ENCODE peak calls at places on chromosomes 6 and 20, in five cellular contexts. One of them, this sample, is unnamed. For H3K36me3, the result is how much of the 10 kb centered on the place peaks cover.

GRCh38 chr6:147784371-147784770 is 275.9 kb downstream of the SAMD5 start:
- DNase-seq in thoracic aorta: no peak
- DNase-seq in heart right ventricle: no peak
- DNase-seq in left ventricle myocardium inferior: no peak
- DNase-seq in heart left ventricle: no peak
- DNase-seq in this sample: no peak

GRCh38 chr20:10868299-10868698 is 194.5 kb upstream of the JAG1 start:
- DNase-seq in left ventricle myocardium inferior: no peak
- DNase-seq in heart left ventricle: no peak
- DNase-seq in thoracic aorta: no peak
- DNase-seq in heart right ventricle: no peak
- DNase-seq in this sample: no peak

GRCh38 chr6:140174509-140174908 is 800.1 kb upstream of the CITED2 start:
- DNase-seq in heart right ventricle: no peak
- DNase-seq in thoracic aorta: no peak
- DNase-seq in left ventricle myocardium inferior: no peak
- DNase-seq in heart left ventricle: no peak
- DNase-seq in this sample: no peak

GRCh38 chr6:83893024-83893423 is 33.5 kb downstream of the CYB5R4 start:
- DNase-seq in left ventricle myocardium inferior: no peak
- DNase-seq in heart left ventricle: no peak
- DNase-seq in heart right ventricle: no peak
- DNase-seq in thoracic aorta: no peak
- DNase-seq in this sample: no peak

GRCh38 chr6:121105461-121105860 is 228.8 kb downstream of the TBC1D32 start:
- DNase-seq in heart right ventricle: no peak
- DNase-seq in thoracic aorta: no peak
- DNase-seq in heart left ventricle: no peak
- DNase-seq in left ventricle myocardium inferior: no peak
- DNase-seq in this sample: no peak

GRCh38 chr20:63979549-63980316 is at the start of gene SAMD10:
- DNase-seq in left ventricle myocardium inferior: no peak
- DNase-seq in heart left ventricle: peak
- DNase-seq in heart right ventricle: peak
- DNase-seq in thoracic aorta: no peak
- DNase-seq in this sample: no peak

GRCh38 chr6:7827142-7827541 is 83.4 kb downstream of the TXNDC5 start:
- DNase-seq in thoracic aorta: no peak
- DNase-seq in left ventricle myocardium inferior: no peak
- DNase-seq in heart right ventricle: no peak
- DNase-seq in heart left ventricle: no peak
- DNase-seq in this sample: no peak

GRCh38 chr20:31675828-31676533 is 38.3 kb downstream of the COX4I2 start:
- DNase-seq in left ventricle myocardium inferior: no peak
- DNase-seq in thoracic aorta: no peak
- DNase-seq in heart left ventricle: no peak
- DNase-seq in heart right ventricle: peak
- DNase-seq in this sample: peak

GRCh38 chr6:12968290-12968689 is 251.7 kb downstream of the PHACTR1 start:
- DNase-seq in thoracic aorta: no peak
- DNase-seq in heart left ventricle: no peak
- DNase-seq in left ventricle myocardium inferior: no peak
- DNase-seq in heart right ventricle: no peak
- DNase-seq in this sample: no peak

GRCh38 chr6:136753624-136754023 is 38.7 kb downstream of the MAP3K5 start:
- DNase-seq in thoracic aorta: no peak
- DNase-seq in heart right ventricle: no peak
- DNase-seq in left ventricle myocardium inferior: no peak
- DNase-seq in heart left ventricle: no peak
- DNase-seq in this sample: no peak

GRCh38 chr6:50655848-50656453 is 57.4 kb upstream of the TFAP2D start:
- DNase-seq in thoracic aorta: no peak
- DNase-seq in heart right ventricle: no peak
- DNase-seq in heart left ventricle: no peak
- DNase-seq in left ventricle myocardium inferior: no peak
- DNase-seq in this sample: peak

GRCh38 chr6:34982424-34982852 is 93.4 kb downstream of the ANKS1A start:
- DNase-seq in heart left ventricle: no peak
- DNase-seq in left ventricle myocardium inferior: no peak
- DNase-seq in thoracic aorta: no peak
- DNase-seq in heart right ventricle: no peak
- DNase-seq in this sample: peak

GRCh38 chr6:158869010-158869603 is 49.9 kb upstream of the EZR start:
- DNase-seq in heart left ventricle: no peak
- DNase-seq in thoracic aorta: no peak
- DNase-seq in left ventricle myocardium inferior: no peak
- DNase-seq in heart right ventricle: no peak
- DNase-seq in this sample: no peak

GRCh38 chr20:309841-310644 is 12.7 kb downstream of the ZCCHC3 start:
- DNase-seq in thoracic aorta: peak
- DNase-seq in heart right ventricle: peak
- DNase-seq in left ventricle myocardium inferior: peak
- DNase-seq in heart left ventricle: peak
- DNase-seq in this sample: peak

GRCh38 chr6:23964865-23965264 is 161.2 kb upstream of the NRSN1 start:
- DNase-seq in left ventricle myocardium inferior: no peak
- DNase-seq in heart right ventricle: no peak
- DNase-seq in thoracic aorta: no peak
- DNase-seq in heart left ventricle: no peak
- DNase-seq in this sample: no peak

GRCh38 chr6:22928775-22929174 is 359.4 kb downstream of the HDGFL1 start:
- DNase-seq in left ventricle myocardium inferior: no peak
- DNase-seq in heart left ventricle: no peak
- DNase-seq in heart right ventricle: no peak
- DNase-seq in thoracic aorta: no peak
- DNase-seq in this sample: no peak

GRCh38 chr6:106799008-106799952 is 169.9 kb downstream of the QRSL1 start:
- DNase-seq in heart left ventricle: no peak
- DNase-seq in thoracic aorta: no peak
- DNase-seq in left ventricle myocardium inferior: no peak
- DNase-seq in heart right ventricle: no peak
- DNase-seq in this sample: no peak

GRCh38 chr6:168667428-168667805 is 226.4 kb downstream of the SMOC2 start:
- DNase-seq in heart right ventricle: no peak
- DNase-seq in left ventricle myocardium inferior: no peak
- DNase-seq in thoracic aorta: no peak
- DNase-seq in heart left ventricle: no peak
- DNase-seq in this sample: no peak

GRCh38 chr6:125048274-125048673 is 86.0 kb downstream of the RNF217 start:
- DNase-seq in heart left ventricle: no peak
- DNase-seq in thoracic aorta: no peak
- DNase-seq in left ventricle myocardium inferior: no peak
- DNase-seq in heart right ventricle: no peak
- DNase-seq in this sample: no peak
- H3K36me3 ChIP-seq in heart left ventricle: under half
- H3K36me3 ChIP-seq in thoracic aorta: under half
- H3K36me3 ChIP-seq in left ventricle myocardium inferior: under half
- H3K36me3 ChIP-seq in heart right ventricle: under half
- H3K36me3 ChIP-seq in this sample: under half

DNA sequence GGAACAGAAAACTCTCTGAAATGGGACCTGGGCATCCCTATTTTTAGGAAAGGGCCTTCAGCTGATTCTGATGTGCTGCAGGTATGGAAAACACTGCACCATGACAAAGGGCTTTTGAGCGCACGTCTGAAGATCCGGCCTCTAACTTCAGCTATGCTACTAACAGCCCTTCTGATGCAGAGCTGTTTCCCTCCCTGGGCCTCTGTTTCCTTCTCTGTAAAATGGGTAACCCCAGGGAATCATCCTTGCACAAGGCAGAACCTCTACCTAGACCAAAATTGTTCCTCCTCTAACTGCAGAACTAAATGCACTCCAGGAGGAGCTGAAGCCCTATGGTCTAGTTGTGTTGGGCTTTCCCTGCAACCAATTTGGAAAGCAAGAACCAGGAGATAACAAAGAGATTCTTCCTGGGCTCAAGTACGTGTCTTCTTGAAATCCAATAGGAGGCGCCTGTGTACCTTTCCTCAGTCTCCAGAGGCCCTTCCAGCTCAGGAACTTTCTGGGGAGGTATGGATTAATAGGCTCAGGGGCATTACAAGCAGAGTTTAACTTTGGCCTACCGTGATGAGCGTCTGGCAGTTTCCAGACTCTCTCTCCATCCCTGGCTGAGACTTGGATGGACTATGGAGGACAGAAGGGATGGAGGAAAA is 5.9 kb downstream of the GPX5 start:
- DNase-seq in heart right ventricle: no peak
- DNase-seq in left ventricle myocardium inferior: no peak
- DNase-seq in thoracic aorta: no peak
- DNase-seq in heart left ventricle: no peak
- DNase-seq in this sample: no peak
- TF ChIP-seq CTCF in heart right ventricle: no peak
- TF ChIP-seq CTCF in left ventricle myocardium inferior: no peak
- TF ChIP-seq CTCF in thoracic aorta: no peak
- TF ChIP-seq CTCF in heart left ventricle: no peak
- TF ChIP-seq CTCF in this sample: peak

GRCh38 chr20:49610701-49611538 is 43.0 kb upstream of the PTGIS start:
- DNase-seq in heart right ventricle: peak
- DNase-seq in heart left ventricle: peak
- DNase-seq in left ventricle myocardium inferior: peak
- DNase-seq in thoracic aorta: no peak
- DNase-seq in this sample: peak
- H3K4me3 ChIP-seq in heart right ventricle: no peak
- H3K4me3 ChIP-seq in heart left ventricle: no peak
- H3K4me3 ChIP-seq in left ventricle myocardium inferior: peak
- H3K4me3 ChIP-seq in thoracic aorta: peak
- H3K4me3 ChIP-seq in this sample: peak

DNA sequence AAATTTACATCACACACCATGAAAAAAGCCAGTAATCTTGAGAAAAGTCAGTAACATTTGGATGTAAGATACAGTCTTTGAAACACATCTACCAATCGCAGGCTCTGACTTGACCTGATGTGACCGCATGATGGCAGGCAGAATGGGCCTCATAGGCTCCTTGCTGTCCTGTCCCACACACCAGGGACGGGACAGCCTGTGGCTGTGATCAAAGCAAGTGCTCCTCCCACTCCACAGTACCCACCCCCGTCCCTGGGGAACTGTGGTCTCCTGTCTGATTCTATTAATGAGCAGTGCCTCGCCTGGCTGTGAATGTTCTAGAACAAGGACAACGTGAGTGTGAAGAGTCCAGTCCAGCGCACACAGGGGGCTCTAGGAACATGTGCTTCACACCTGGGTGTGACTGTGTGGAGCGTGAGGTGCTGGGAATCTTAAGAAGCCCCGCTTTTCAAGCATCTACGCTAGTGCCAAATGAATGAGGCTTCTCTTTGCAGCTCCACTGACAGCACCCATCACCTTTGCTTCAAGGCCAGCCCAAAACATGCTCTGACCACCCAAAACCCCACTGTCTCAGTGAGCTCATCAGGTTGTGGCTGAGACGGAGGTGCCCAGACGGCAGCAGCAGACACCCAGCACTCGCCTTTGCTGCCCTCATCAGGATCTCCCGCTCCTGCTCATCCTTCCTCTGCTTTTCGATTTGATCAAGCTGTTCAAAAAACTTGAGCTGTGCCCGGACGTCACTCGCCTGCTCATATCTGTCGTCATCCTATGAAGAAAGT is 67.1 kb downstream of the TAF4 start:
- DNase-seq in left ventricle myocardium inferior: no peak
- DNase-seq in heart left ventricle: no peak
- DNase-seq in heart right ventricle: no peak
- DNase-seq in thoracic aorta: no peak
- DNase-seq in this sample: no peak
- H3K36me3 ChIP-seq in left ventricle myocardium inferior: half or more
- H3K36me3 ChIP-seq in heart left ventricle: half or more
- H3K36me3 ChIP-seq in heart right ventricle: under half
- H3K36me3 ChIP-seq in thoracic aorta: half or more
- H3K36me3 ChIP-seq in this sample: half or more

GRCh38 chr6:166031275-166031674 is 136.4 kb downstream of the TBXT start:
- DNase-seq in heart left ventricle: no peak
- DNase-seq in thoracic aorta: no peak
- DNase-seq in left ventricle myocardium inferior: no peak
- DNase-seq in heart right ventricle: no peak
- DNase-seq in this sample: no peak

GRCh38 chr6:166027761-166028160 is 139.9 kb downstream of the TBXT start:
- DNase-seq in left ventricle myocardium inferior: no peak
- DNase-seq in heart left ventricle: no peak
- DNase-seq in thoracic aorta: no peak
- DNase-seq in heart right ventricle: no peak
- DNase-seq in this sample: no peak

GRCh38 chr6:166029506-166029905 is 138.1 kb downstream of the TBXT start:
- DNase-seq in heart left ventricle: no peak
- DNase-seq in heart right ventricle: no peak
- DNase-seq in thoracic aorta: no peak
- DNase-seq in left ventricle myocardium inferior: no peak
- DNase-seq in this sample: no peak

GRCh38 chr6:166036321-166037105 is 131.1 kb downstream of the TBXT start:
- DNase-seq in thoracic aorta: no peak
- DNase-seq in heart right ventricle: no peak
- DNase-seq in heart left ventricle: no peak
- DNase-seq in left ventricle myocardium inferior: no peak
- DNase-seq in this sample: no peak

GRCh38 chr6:166032366-166033171 is 135.1 kb downstream of the TBXT start:
- DNase-seq in heart right ventricle: peak
- DNase-seq in left ventricle myocardium inferior: peak
- DNase-seq in heart left ventricle: peak
- DNase-seq in thoracic aorta: no peak
- DNase-seq in this sample: no peak
- TF ChIP-seq CTCF in heart right ventricle: no peak
- TF ChIP-seq CTCF in left ventricle myocardium inferior: peak
- TF ChIP-seq CTCF in heart left ventricle: peak
- TF ChIP-seq CTCF in thoracic aorta: no peak
- TF ChIP-seq CTCF in this sample: no peak

GRCh38 chr6:46637933-46638332 is 14.7 kb downstream of the CYP39A1 start:
- DNase-seq in heart right ventricle: no peak
- DNase-seq in heart left ventricle: no peak
- DNase-seq in left ventricle myocardium inferior: no peak
- DNase-seq in thoracic aorta: no peak
- DNase-seq in this sample: no peak
- H3K4me3 ChIP-seq in heart right ventricle: no peak
- H3K4me3 ChIP-seq in heart left ventricle: no peak
- H3K4me3 ChIP-seq in left ventricle myocardium inferior: no peak
- H3K4me3 ChIP-seq in thoracic aorta: no peak
- H3K4me3 ChIP-seq in this sample: no peak

DNA sequence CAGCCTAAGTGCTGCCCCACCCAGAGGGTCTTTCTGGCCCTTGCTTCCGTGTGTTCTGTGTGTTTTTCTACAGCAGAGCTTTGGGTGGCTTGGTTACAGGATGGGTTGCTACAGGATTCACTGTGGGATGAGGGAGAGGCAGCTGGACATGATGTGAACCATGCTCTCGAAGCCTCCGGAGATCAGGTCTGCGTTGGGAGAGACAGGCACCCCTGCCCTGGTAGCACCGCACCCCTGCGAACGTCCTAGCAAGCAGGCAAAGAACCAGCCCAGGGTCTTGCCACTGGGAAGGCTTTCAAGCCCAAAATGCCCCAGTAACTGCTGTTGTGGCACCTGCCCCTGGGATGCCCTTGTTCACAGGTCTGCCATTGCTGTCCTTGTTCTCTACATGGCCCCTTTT is 66.4 kb downstream of the IGF2R start:
- DNase-seq in heart left ventricle: no peak
- DNase-seq in heart right ventricle: no peak
- DNase-seq in thoracic aorta: no peak
- DNase-seq in left ventricle myocardium inferior: no peak
- DNase-seq in this sample: no peak
- H3K36me3 ChIP-seq in heart left ventricle: half or more
- H3K36me3 ChIP-seq in heart right ventricle: under half
- H3K36me3 ChIP-seq in thoracic aorta: under half
- H3K36me3 ChIP-seq in left ventricle myocardium inferior: under half
- H3K36me3 ChIP-seq in this sample: under half